ENCODE peak calls at places on chromosomes 4 and X, in five cellular contexts. L is lower lobe of right lung; S is Peyer's patch; M is psoas muscle; W is CD8-positive, alpha-beta T cell. Y is an unnamed sample. For H3K4me1, the result is how much of the 10 kb centered on the place peaks cover.

GRCh38 chrX:101736651-101737050 is 77.0 kb upstream of the ARMCX2 start:
- DNase-seq in L (no peak), S (no peak), M (no peak), W (no peak), Y (no peak)

GRCh38 chrX:11555759-11556158 is 110.0 kb downstream of the ARHGAP6 start:
- DNase-seq in L (no peak), S (no peak), M (no peak), W (no peak), Y (no peak)

GRCh38 chr4:100081511-100081910 is 108.8 kb downstream of the DDIT4L start:
- DNase-seq in L (no peak), S (no peak), M (no peak), W (no peak), Y (no peak)

GRCh38 chr4:8465615-8466611 is 25.3 kb downstream of the TRMT44 start:
- DNase-seq in L (no peak), S (no peak), M (no peak), W (no peak), Y (no peak)

GRCh38 chr4:94759767-94760211 is 2.0 kb downstream of the BMPR1B start:
- DNase-seq in L (no peak), S (no peak), M (no peak), W (no peak), Y (no peak)

GRCh38 chr4:173046818-173047217 is 121.8 kb upstream of the GALNT7 start:
- DNase-seq in L (no peak), S (no peak), M (no peak), W (no peak), Y (no peak)

GRCh38 chrX:34656842-34657780 is at the start of gene TMEM47:
- DNase-seq in L (peak), S (peak), M (peak), W (no peak), Y (peak)

GRCh38 chr4:38601244-38601915 is 62.6 kb upstream of the KLF3 start:
- DNase-seq in L (no peak), S (no peak), M (no peak), W (no peak), Y (no peak)

GRCh38 chr4:87530868-87531267 is 1.7 kb upstream of the SPARCL1 start:
- DNase-seq in L (no peak), S (peak), M (peak), W (no peak), Y (no peak)

GRCh38 chrX:50157545-50158125 is 43.2 kb downstream of the AKAP4 start:
- DNase-seq in L (no peak), S (peak), M (no peak), W (no peak), Y (peak)

GRCh38 chr4:88522702-88523324 is 763 bp downstream of the PYURF start:
- DNase-seq in L (peak), S (peak), M (peak), W (no peak), Y (peak)

GRCh38 chrX:40772290-40772689 is 36.9 kb upstream of the MED14 start:
- DNase-seq in L (no peak), S (no peak), M (no peak), W (no peak), Y (no peak)

GRCh38 chr4:8909548-8909947 is 37.9 kb upstream of the HMX1 start:
- DNase-seq in L (no peak), S (no peak), M (no peak), W (peak), Y (no peak)

GRCh38 chrX:103918050-103918449 is 44.4 kb upstream of the TMSB15B start:
- DNase-seq in L (peak), S (peak), M (peak), W (peak), Y (peak)
- TF ChIP-seq CTCF in L (peak), S (peak), M (peak), W (peak), Y (no peak)

DNA sequence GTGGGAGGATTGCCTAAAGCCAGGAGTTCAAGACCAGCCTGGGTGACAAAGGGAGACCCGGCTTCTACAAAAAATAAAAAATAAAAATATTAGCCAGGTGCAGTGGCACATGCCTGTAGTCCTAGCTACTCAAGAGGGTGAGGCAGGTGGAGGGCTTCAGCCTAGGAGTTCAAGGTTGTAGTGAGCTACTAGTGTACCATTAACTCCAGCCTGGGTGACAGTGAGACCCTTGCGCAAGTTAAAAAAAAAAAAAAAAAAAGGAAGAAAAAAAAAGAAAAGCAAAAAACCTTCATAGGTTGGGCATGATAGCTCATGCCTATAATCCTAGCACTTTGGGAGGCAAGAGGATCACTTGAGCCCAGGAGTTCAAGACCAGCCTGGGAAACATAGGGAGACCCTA is 5.8 kb downstream of the SCLT1 start:
- DNase-seq in L (no peak), S (no peak), M (no peak), W (no peak), Y (no peak)
- H3K4me3 ChIP-seq in L (no peak), S (no peak), M (no peak), W (no peak), Y (no peak)

GRCh38 chrX:15948318-15948660 is 93.7 kb upstream of the AP1S2 start:
- DNase-seq in L (no peak), S (no peak), M (no peak), W (no peak), Y (no peak)

GRCh38 chrX:15952212-15952611 is 97.6 kb upstream of the AP1S2 start:
- DNase-seq in L (no peak), S (no peak), M (no peak), W (no peak), Y (no peak)

GRCh38 chrX:15943393-15943792 is 88.8 kb upstream of the AP1S2 start:
- DNase-seq in L (no peak), S (no peak), M (no peak), W (no peak), Y (no peak)

GRCh38 chrX:15946783-15947550 is 92.4 kb upstream of the AP1S2 start:
- DNase-seq in L (no peak), S (no peak), M (no peak), W (no peak), Y (no peak)

GRCh38 chrX:15947648-15948317 is 93.2 kb upstream of the AP1S2 start:
- DNase-seq in L (no peak), S (no peak), M (no peak), W (no peak), Y (no peak)
- H3K4me1 ChIP-seq in L (under half), S (under half), M (under half), W (under half), Y (under half)

GRCh38 chr4:26753187-26753586 is 107.5 kb upstream of the STIM2 start:
- DNase-seq in L (no peak), S (no peak), M (no peak), W (no peak), Y (no peak)

GRCh38 chr4:26753642-26754041 is 107.0 kb upstream of the STIM2 start:
- DNase-seq in L (no peak), S (no peak), M (peak), W (no peak), Y (no peak)

GRCh38 chr4:26751004-26751403 is 109.6 kb upstream of the STIM2 start:
- DNase-seq in L (no peak), S (no peak), M (no peak), W (no peak), Y (no peak)

GRCh38 chr4:26749867-26750266 is 110.8 kb upstream of the STIM2 start:
- DNase-seq in L (no peak), S (no peak), M (no peak), W (no peak), Y (no peak)

GRCh38 chr4:26751838-26752237 is 108.8 kb upstream of the STIM2 start:
- DNase-seq in L (no peak), S (no peak), M (no peak), W (no peak), Y (no peak)
- TF ChIP-seq CTCF in L (no peak), S (no peak), M (no peak), W (no peak), Y (no peak)

DNA sequence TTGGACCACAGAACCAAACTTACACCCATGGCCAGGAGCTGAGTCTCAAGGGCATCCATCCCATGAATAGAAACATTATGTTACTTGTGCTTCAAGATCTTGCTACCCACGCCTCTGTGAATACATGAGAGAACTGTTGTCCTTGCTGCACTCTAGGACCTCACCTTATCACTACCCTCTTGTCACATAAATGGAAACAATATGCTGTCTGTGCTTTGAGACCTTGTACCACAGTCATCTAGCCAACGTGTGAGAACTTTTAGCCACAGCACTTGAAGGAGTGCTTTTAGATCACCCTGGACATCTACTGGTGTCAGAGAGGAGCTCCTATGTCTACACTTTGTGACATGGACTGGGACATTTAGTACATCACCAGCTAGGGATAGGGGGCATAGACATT is 30.7 kb upstream of the HUWE1 start:
- DNase-seq in L (no peak), S (no peak), M (no peak), W (no peak), Y (no peak)
- H3K4me3 ChIP-seq in L (no peak), S (no peak), M (no peak), W (peak), Y (no peak)

GRCh38 chrX:133655914-133656265 is 240.6 kb upstream of the GPC4 start:
- DNase-seq in L (no peak), S (no peak), M (no peak), W (no peak), Y (no peak)
- H3K4me1 ChIP-seq in L (under half), S (under half), M (under half), W (under half), Y (under half)

GRCh38 chr4:153785830-153786721 is 2.8 kb downstream of the SFRP2 start:
- DNase-seq in L (no peak), S (no peak), M (no peak), W (no peak), Y (no peak)
- TF ChIP-seq CTCF in L (peak), S (peak), M (peak), W (peak), Y (no peak)

DNA sequence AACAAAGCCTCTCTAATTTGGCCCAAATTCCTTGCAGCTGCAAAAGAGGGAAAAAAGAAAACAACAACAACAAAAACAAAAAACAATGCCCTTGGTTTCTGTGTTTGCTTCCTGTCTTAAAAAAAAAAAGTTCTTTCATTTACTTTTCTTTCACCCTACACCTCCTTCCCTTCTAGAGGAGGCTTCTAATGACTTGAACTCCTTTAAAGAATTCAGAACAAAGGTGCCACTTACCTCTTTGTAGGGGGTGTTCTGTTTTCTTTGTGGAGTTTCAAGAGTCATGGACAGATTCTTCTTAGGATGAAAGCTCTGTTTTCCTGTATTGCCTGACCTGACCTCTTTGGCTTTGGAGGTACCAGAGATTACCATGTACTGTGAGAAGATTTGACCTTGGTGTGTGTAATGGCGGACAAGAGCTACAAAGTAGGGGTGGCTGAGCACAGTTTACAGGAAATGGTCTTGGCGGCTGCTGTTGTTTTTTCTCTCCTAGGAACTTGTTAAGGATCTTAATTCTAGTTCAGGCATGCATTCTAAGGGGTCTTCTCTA is 72.4 kb upstream of the S100G start:
- DNase-seq in L (no peak), S (no peak), M (no peak), W (no peak), Y (no peak)
- H3K4me3 ChIP-seq in L (no peak), S (no peak), M (no peak), W (no peak), Y (no peak)

DNA sequence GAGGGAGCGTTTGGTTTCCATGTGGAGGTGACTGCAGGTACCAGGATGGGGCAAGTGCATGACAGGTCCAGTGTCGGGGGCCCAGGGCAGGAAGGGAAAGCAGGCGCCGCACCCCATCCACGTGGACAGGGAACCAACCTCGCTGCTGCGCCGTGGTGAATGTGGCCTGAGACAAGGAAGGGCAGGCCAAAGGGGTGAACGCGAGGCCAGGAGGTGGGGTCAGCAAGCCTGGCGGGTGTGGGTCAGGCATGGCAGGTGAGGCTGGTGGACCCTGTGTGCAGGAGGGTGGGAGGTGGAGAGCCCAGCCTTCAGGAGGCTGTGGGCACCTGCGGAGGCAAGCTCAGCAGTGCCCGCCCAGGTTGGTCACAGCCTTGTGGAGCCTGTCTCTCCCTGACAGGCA is 14.7 kb downstream of the SH3BP2 start:
- DNase-seq in L (no peak), S (no peak), M (peak), W (no peak), Y (peak)
- H3K4me1 ChIP-seq in L (half or more), S (half or more), M (half or more), W (under half), Y (half or more)